ENCODE peak calls at places on chromosome 5, in ten cellular contexts. One of them, this sample, is unnamed.

GRCh38 chr5:157449011-157449723 is 10.8 kb upstream of the NIPAL4 start:
- DNase-seq in cerebellum: peak; percentile 87
- DNase-seq in kidney: no peak
- DNase-seq in stimulated activated CD4-positive, alpha-beta T cell treated with anti-CD3 and anti-CD28 coated beads, Interleukin-4, amount 100 ng/mL, for 24 hours: no peak
- DNase-seq in NCI-H2081: peak; percentile 83
- DNase-seq in foreskin fibroblast: no peak
- DNase-seq in CD8-positive, alpha-beta memory T cell: no peak
- DNase-seq in Calu3: no peak
- DNase-seq in NCI-H1930: no peak
- DNase-seq in T-helper 17 cell: no peak
- DNase-seq in this sample: peak; percentile 10

GRCh38 chr5:77832938-77833337 is 56.8 kb upstream of the TBCA start:
- DNase-seq in CD8-positive, alpha-beta memory T cell: no peak
- DNase-seq in NCI-H1930: no peak
- DNase-seq in stimulated activated CD4-positive, alpha-beta T cell treated with anti-CD3 and anti-CD28 coated beads, Interleukin-4, amount 100 ng/mL, for 24 hours: no peak
- DNase-seq in T-helper 17 cell: no peak
- DNase-seq in cerebellum: no peak
- DNase-seq in Calu3: no peak
- DNase-seq in kidney: no peak
- DNase-seq in NCI-H2081: no peak
- DNase-seq in foreskin fibroblast: no peak
- DNase-seq in this sample: no peak

GRCh38 chr5:172383231-172383802 is 71.0 kb downstream of the SH3PXD2B start:
- DNase-seq in CD8-positive, alpha-beta memory T cell: no peak
- DNase-seq in NCI-H2081: peak; percentile 41
- DNase-seq in stimulated activated CD4-positive, alpha-beta T cell treated with anti-CD3 and anti-CD28 coated beads, Interleukin-4, amount 100 ng/mL, for 24 hours: no peak
- DNase-seq in Calu3: peak; percentile 62
- DNase-seq in kidney: no peak
- DNase-seq in cerebellum: no peak
- DNase-seq in foreskin fibroblast: peak; percentile 45
- DNase-seq in NCI-H1930: no peak
- DNase-seq in T-helper 17 cell: no peak
- DNase-seq in this sample: peak; percentile 11

GRCh38 chr5:81827522-81827921 is 76.6 kb upstream of the SSBP2 start:
- DNase-seq in CD8-positive, alpha-beta memory T cell: no peak
- DNase-seq in foreskin fibroblast: no peak
- DNase-seq in NCI-H2081: no peak
- DNase-seq in Calu3: no peak
- DNase-seq in cerebellum: no peak
- DNase-seq in NCI-H1930: no peak
- DNase-seq in T-helper 17 cell: no peak
- DNase-seq in stimulated activated CD4-positive, alpha-beta T cell treated with anti-CD3 and anti-CD28 coated beads, Interleukin-4, amount 100 ng/mL, for 24 hours: no peak
- DNase-seq in kidney: no peak
- DNase-seq in this sample: no peak

GRCh38 chr5:3980146-3980545 is 384.5 kb downstream of the IRX1 start:
- DNase-seq in Calu3: no peak
- DNase-seq in T-helper 17 cell: no peak
- DNase-seq in kidney: no peak
- DNase-seq in NCI-H2081: no peak
- DNase-seq in stimulated activated CD4-positive, alpha-beta T cell treated with anti-CD3 and anti-CD28 coated beads, Interleukin-4, amount 100 ng/mL, for 24 hours: no peak
- DNase-seq in CD8-positive, alpha-beta memory T cell: no peak
- DNase-seq in cerebellum: no peak
- DNase-seq in NCI-H1930: no peak
- DNase-seq in foreskin fibroblast: no peak
- DNase-seq in this sample: no peak

GRCh38 chr5:9241459-9241858 is 304.4 kb downstream of the SEMA5A start:
- DNase-seq in stimulated activated CD4-positive, alpha-beta T cell treated with anti-CD3 and anti-CD28 coated beads, Interleukin-4, amount 100 ng/mL, for 24 hours: no peak
- DNase-seq in foreskin fibroblast: no peak
- DNase-seq in NCI-H2081: no peak
- DNase-seq in Calu3: no peak
- DNase-seq in kidney: no peak
- DNase-seq in cerebellum: no peak
- DNase-seq in T-helper 17 cell: no peak
- DNase-seq in NCI-H1930: no peak
- DNase-seq in CD8-positive, alpha-beta memory T cell: no peak
- DNase-seq in this sample: no peak

GRCh38 chr5:1817261-1818043 is 16.2 kb downstream of the NDUFS6 start:
- DNase-seq in stimulated activated CD4-positive, alpha-beta T cell treated with anti-CD3 and anti-CD28 coated beads, Interleukin-4, amount 100 ng/mL, for 24 hours: no peak
- DNase-seq in kidney: no peak
- DNase-seq in T-helper 17 cell: no peak
- DNase-seq in Calu3: no peak
- DNase-seq in CD8-positive, alpha-beta memory T cell: no peak
- DNase-seq in NCI-H2081: no peak
- DNase-seq in cerebellum: no peak
- DNase-seq in foreskin fibroblast: no peak
- DNase-seq in NCI-H1930: no peak
- DNase-seq in this sample: no peak

GRCh38 chr5:332843-333242 is 11.3 kb downstream of the AHRR start:
- DNase-seq in CD8-positive, alpha-beta memory T cell: no peak
- DNase-seq in Calu3: no peak
- DNase-seq in foreskin fibroblast: no peak
- DNase-seq in NCI-H2081: no peak
- DNase-seq in cerebellum: no peak
- DNase-seq in stimulated activated CD4-positive, alpha-beta T cell treated with anti-CD3 and anti-CD28 coated beads, Interleukin-4, amount 100 ng/mL, for 24 hours: peak; percentile 57
- DNase-seq in T-helper 17 cell: no peak
- DNase-seq in kidney: no peak
- DNase-seq in NCI-H1930: no peak
- DNase-seq in this sample: no peak

GRCh38 chr5:168651654-168652053 is 72.5 kb upstream of the PANK3 start:
- DNase-seq in NCI-H2081: no peak
- DNase-seq in Calu3: peak; percentile 53
- DNase-seq in NCI-H1930: no peak
- DNase-seq in T-helper 17 cell: no peak
- DNase-seq in stimulated activated CD4-positive, alpha-beta T cell treated with anti-CD3 and anti-CD28 coated beads, Interleukin-4, amount 100 ng/mL, for 24 hours: no peak
- DNase-seq in foreskin fibroblast: peak; percentile 91
- DNase-seq in CD8-positive, alpha-beta memory T cell: no peak
- DNase-seq in cerebellum: no peak
- DNase-seq in kidney: no peak
- DNase-seq in this sample: peak; percentile 78

GRCh38 chr5:132064738-132065331 is 4.4 kb downstream of the IL3 start:
- DNase-seq in stimulated activated CD4-positive, alpha-beta T cell treated with anti-CD3 and anti-CD28 coated beads, Interleukin-4, amount 100 ng/mL, for 24 hours: peak; percentile 87
- DNase-seq in NCI-H1930: no peak
- DNase-seq in Calu3: peak; percentile 90
- DNase-seq in T-helper 17 cell: peak; percentile 63
- DNase-seq in kidney: peak; percentile 78
- DNase-seq in cerebellum: peak; percentile 72
- DNase-seq in NCI-H2081: peak; percentile 30
- DNase-seq in CD8-positive, alpha-beta memory T cell: peak; percentile 56
- DNase-seq in foreskin fibroblast: peak; percentile 86
- DNase-seq in this sample: peak; percentile 45

GRCh38 chr5:37738057-37738691 is 101.7 kb downstream of the GDNF start:
- DNase-seq in CD8-positive, alpha-beta memory T cell: peak; percentile 27
- DNase-seq in NCI-H1930: no peak
- DNase-seq in kidney: no peak
- DNase-seq in foreskin fibroblast: peak; percentile 97
- DNase-seq in cerebellum: no peak
- DNase-seq in stimulated activated CD4-positive, alpha-beta T cell treated with anti-CD3 and anti-CD28 coated beads, Interleukin-4, amount 100 ng/mL, for 24 hours: peak; percentile 24
- DNase-seq in T-helper 17 cell: no peak
- DNase-seq in NCI-H2081: no peak
- DNase-seq in Calu3: peak; percentile 36
- DNase-seq in this sample: peak; percentile 96

GRCh38 chr5:69007726-69008368 is 86.0 kb upstream of the SLC30A5 start:
- DNase-seq in stimulated activated CD4-positive, alpha-beta T cell treated with anti-CD3 and anti-CD28 coated beads, Interleukin-4, amount 100 ng/mL, for 24 hours: peak; percentile 72
- DNase-seq in foreskin fibroblast: peak; percentile 66
- DNase-seq in NCI-H2081: peak; percentile 49
- DNase-seq in T-helper 17 cell: peak; percentile 20
- DNase-seq in NCI-H1930: no peak
- DNase-seq in kidney: peak; percentile 69
- DNase-seq in CD8-positive, alpha-beta memory T cell: peak; percentile 35
- DNase-seq in Calu3: peak; percentile 85
- DNase-seq in cerebellum: peak; percentile 37
- DNase-seq in this sample: peak; percentile 44

GRCh38 chr5:142636698-142637324 is 49.1 kb downstream of the FGF1 start:
- DNase-seq in NCI-H1930: no peak
- DNase-seq in cerebellum: no peak
- DNase-seq in foreskin fibroblast: peak; percentile 43
- DNase-seq in NCI-H2081: no peak
- DNase-seq in kidney: no peak
- DNase-seq in CD8-positive, alpha-beta memory T cell: no peak
- DNase-seq in T-helper 17 cell: no peak
- DNase-seq in Calu3: no peak
- DNase-seq in stimulated activated CD4-positive, alpha-beta T cell treated with anti-CD3 and anti-CD28 coated beads, Interleukin-4, amount 100 ng/mL, for 24 hours: no peak
- DNase-seq in this sample: no peak

GRCh38 chr5:67581203-67581602 is 384.6 kb upstream of the CD180 start:
- DNase-seq in T-helper 17 cell: no peak
- DNase-seq in stimulated activated CD4-positive, alpha-beta T cell treated with anti-CD3 and anti-CD28 coated beads, Interleukin-4, amount 100 ng/mL, for 24 hours: no peak
- DNase-seq in CD8-positive, alpha-beta memory T cell: no peak
- DNase-seq in NCI-H1930: no peak
- DNase-seq in NCI-H2081: no peak
- DNase-seq in cerebellum: no peak
- DNase-seq in foreskin fibroblast: peak; percentile 81
- DNase-seq in Calu3: no peak
- DNase-seq in kidney: no peak
- DNase-seq in this sample: peak; percentile 51